ENCODE peak calls at places on chromosomes 13 and 19, in nine cellular contexts. O is ascending aorta, A is AG04450, C is mucosa of descending colon, J is body of pancreas, Y is progenitor cell of endocrine pancreas, Z is lower leg skin, T is retinal pigment epithelial cell, I is left ventricle myocardium inferior. D is an unnamed sample.

GRCh38 chr19:53977991-53978731 is 13.3 kb upstream of the CACNG6 start:
- DNase-seq in O (peak), A (peak), C (peak), J (peak), Y (peak), Z (peak), T (no peak), I (peak), D (peak)

GRCh38 chr19:19209372-19209771 is 2.4 kb upstream of the NCAN start:
- DNase-seq in O (no peak), A (no peak), C (no peak), J (no peak), Y (no peak), Z (no peak), T (no peak), I (no peak), D (no peak)

GRCh38 chr13:24178847-24179845 is 18.6 kb downstream of the SPATA13 start:
- DNase-seq in O (no peak), A (no peak), C (no peak), J (no peak), Y (no peak), Z (no peak), T (no peak), I (no peak), D (no peak)

GRCh38 chr13:28415994-28416411 is 78.9 kb downstream of the FLT1 start:
- DNase-seq in O (no peak), A (no peak), C (no peak), J (no peak), Y (no peak), Z (no peak), T (no peak), I (no peak), D (no peak)

GRCh38 chr13:112893570-112894422 is 75.2 kb upstream of the MCF2L start:
- DNase-seq in O (no peak), A (no peak), C (peak), J (peak), Y (peak), Z (no peak), T (peak), I (no peak), D (no peak)

GRCh38 chr13:48429036-48429435 is 16.1 kb upstream of the LPAR6 start:
- DNase-seq in O (no peak), A (no peak), C (no peak), J (no peak), Y (no peak), Z (no peak), T (no peak), I (no peak), D (no peak)

GRCh38 chr19:51060336-51060735 is 4.6 kb downstream of the KLK13 start:
- DNase-seq in O (no peak), A (no peak), C (no peak), J (no peak), Y (no peak), Z (peak), T (no peak), I (no peak), D (no peak)

GRCh38 chr13:58134012-58134411 is 502.5 kb downstream of the PCDH17 start:
- DNase-seq in O (no peak), A (no peak), C (no peak), J (no peak), Y (no peak), Z (no peak), T (no peak), I (no peak), D (no peak)

GRCh38 chr19:30932854-30933253 is 416.4 kb downstream of the TSHZ3 start:
- DNase-seq in O (no peak), A (no peak), C (no peak), J (no peak), Y (no peak), Z (peak), T (no peak), I (no peak), D (no peak)

GRCh38 chr19:35060160-35060855 is 18.8 kb downstream of the HPN start:
- DNase-seq in O (no peak), A (no peak), C (no peak), J (no peak), Y (no peak), Z (no peak), T (no peak), I (no peak), D (no peak)

GRCh38 chr19:36771275-36772231 is 1.1 kb downstream of the ZNF850 start:
- DNase-seq in O (peak), A (peak), C (peak), J (peak), Y (peak), Z (peak), T (peak), I (peak), D (peak)

GRCh38 chr13:108495686-108496363 is 133.6 kb upstream of the MYO16 start:
- DNase-seq in O (no peak), A (no peak), C (no peak), J (no peak), Y (peak), Z (no peak), T (no peak), I (no peak), D (peak)

GRCh38 chr19:7912144-7912696 is 2.4 kb upstream of the TGFBR3L start:
- DNase-seq in O (no peak), A (no peak), C (peak), J (no peak), Y (no peak), Z (no peak), T (no peak), I (no peak), D (no peak)

GRCh38 chr19:8638078-8638619 is 7.7 kb downstream of the NFILZ start:
- DNase-seq in O (peak), A (no peak), C (no peak), J (peak), Y (no peak), Z (no peak), T (no peak), I (peak), D (no peak)

GRCh38 chr19:45954132-45954531 is 19.5 kb downstream of the NOVA2 start:
- DNase-seq in O (no peak), A (no peak), C (no peak), J (no peak), Y (no peak), Z (no peak), T (no peak), I (no peak), D (no peak)

GRCh38 chr13:44396963-44397580 is 23.4 kb downstream of the SERP2 start:
- DNase-seq in O (peak), A (no peak), C (no peak), J (no peak), Y (no peak), Z (peak), T (peak), I (peak), D (no peak)

GRCh38 chr19:13986348-13986904 is 19.7 kb downstream of the RFX1 start:
- DNase-seq in O (peak), A (peak), C (peak), J (peak), Y (no peak), Z (peak), T (no peak), I (peak), D (peak)

GRCh38 chr13:37868691-37869505 is 674 bp downstream of the TRPC4 start:
- DNase-seq in O (no peak), A (no peak), C (no peak), J (no peak), Y (no peak), Z (no peak), T (peak), I (no peak), D (no peak)

GRCh38 chr13:98866882-98867281 is 111.0 kb downstream of the DOCK9 start:
- DNase-seq in O (no peak), A (no peak), C (no peak), J (no peak), Y (no peak), Z (no peak), T (no peak), I (no peak), D (no peak)
- TF ChIP-seq CTCF in O (no peak), A (peak), C (no peak), J (no peak), Y (peak), Z (no peak), T (peak), I (no peak), D (peak)

DNA sequence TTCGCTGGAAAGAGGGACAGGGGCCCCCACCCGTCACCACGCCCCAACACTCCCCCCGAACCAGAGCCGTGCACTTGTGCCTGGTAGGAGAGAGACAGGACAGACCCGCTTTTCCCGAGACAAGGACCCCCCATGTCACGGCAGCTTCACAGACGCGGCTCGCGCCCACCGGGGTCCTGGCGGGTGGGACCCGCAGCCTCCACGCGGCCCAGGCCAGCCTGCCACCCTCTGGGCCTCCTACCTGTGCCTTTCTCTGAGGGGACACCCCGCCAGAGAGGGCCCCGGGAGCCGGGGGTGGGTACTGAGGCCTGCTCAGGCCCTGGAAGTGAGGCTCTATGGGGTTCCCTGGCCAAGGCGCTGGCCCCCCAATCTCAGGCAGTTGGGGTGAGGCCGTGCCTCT is 4.0 kb upstream of the MISP start:
- DNase-seq in O (no peak), A (no peak), C (no peak), J (no peak), Y (no peak), Z (no peak), T (no peak), I (no peak), D (no peak)
- TF ChIP-seq CTCF in O (no peak), A (no peak), C (no peak), J (no peak), Y (no peak), Z (no peak), T (no peak), I (no peak), D (no peak)

GRCh38 chr13:51298812-51299211 is 40.7 kb upstream of the SERPINE3 start:
- DNase-seq in O (no peak), A (no peak), C (no peak), J (no peak), Y (no peak), Z (no peak), T (no peak), I (no peak), D (no peak)

GRCh38 chr13:51292000-51292550 is 47.4 kb upstream of the SERPINE3 start:
- DNase-seq in O (no peak), A (peak), C (no peak), J (no peak), Y (no peak), Z (peak), T (no peak), I (no peak), D (no peak)

GRCh38 chr13:51303063-51303552 is 36.4 kb upstream of the SERPINE3 start:
- DNase-seq in O (no peak), A (no peak), C (no peak), J (no peak), Y (no peak), Z (no peak), T (no peak), I (no peak), D (no peak)

GRCh38 chr13:51297556-51297955 is 41.9 kb upstream of the SERPINE3 start:
- DNase-seq in O (peak), A (no peak), C (no peak), J (no peak), Y (no peak), Z (no peak), T (no peak), I (no peak), D (no peak)
- TF ChIP-seq CTCF in O (no peak), A (no peak), C (no peak), J (no peak), Y (no peak), Z (no peak), T (no peak), I (no peak), D (no peak)

GRCh38 chr19:52967772-52968171 is 5.1 kb upstream of the ZNF816 start:
- DNase-seq in O (no peak), A (no peak), C (no peak), J (no peak), Y (no peak), Z (no peak), T (no peak), I (no peak), D (no peak)
- TF ChIP-seq CTCF in O (no peak), A (no peak), C (no peak), J (no peak), Y (no peak), Z (no peak), T (no peak), I (no peak), D (no peak)

GRCh38 chr19:5664515-5664914 is 15.8 kb downstream of the MICOS13 start:
- DNase-seq in O (no peak), A (no peak), C (no peak), J (no peak), Y (no peak), Z (no peak), T (no peak), I (no peak), D (no peak)

GRCh38 chr19:5663904-5664303 is 16.4 kb downstream of the MICOS13 start:
- DNase-seq in O (no peak), A (no peak), C (no peak), J (no peak), Y (no peak), Z (no peak), T (no peak), I (no peak), D (no peak)

GRCh38 chr19:5667751-5668271 is 12.5 kb downstream of the MICOS13 start:
- DNase-seq in O (no peak), A (no peak), C (no peak), J (no peak), Y (no peak), Z (no peak), T (no peak), I (no peak), D (no peak)

GRCh38 chr19:5666921-5667610 is 13.2 kb downstream of the MICOS13 start:
- DNase-seq in O (no peak), A (no peak), C (no peak), J (no peak), Y (no peak), Z (no peak), T (no peak), I (no peak), D (no peak)

GRCh38 chr19:5665781-5666513 is 14.4 kb downstream of the MICOS13 start:
- DNase-seq in O (no peak), A (peak), C (no peak), J (no peak), Y (no peak), Z (no peak), T (no peak), I (no peak), D (no peak)
- TF ChIP-seq CTCF in O (no peak), A (peak), C (no peak), J (no peak), Y (no peak), Z (no peak), T (peak), I (no peak), D (no peak)

GRCh38 chr13:105410602-105411001 is 1124.9 kb downstream of the EFNB2 start:
- DNase-seq in O (no peak), A (no peak), C (peak), J (peak), Y (peak), Z (peak), T (no peak), I (peak), D (no peak)
- TF ChIP-seq CTCF in O (no peak), A (peak), C (peak), J (peak), Y (peak), Z (no peak), T (peak), I (peak), D (peak)